ENCODE peak calls at places on chromosomes 11 and 22, in ten cellular contexts. D is activated naive CD4-positive, alpha-beta T cell treated with anti-CD3 and anti-CD28 coated beads for 36 hours; U is A549; Y is T-cell; I is sciatic nerve; R is stimulated activated CD4-positive, alpha-beta T cell treated with anti-CD3 and anti-CD28 coated beads, Interleukin-1b, Interleukin-23, amount 100 ng/mL, for 1 hour; H is COR-L47; J is cardiac fibroblast; V is central memory CD8-positive, alpha-beta T cell; Q is D341Med. S is an unnamed sample.

GRCh38 chr22:24513706-24514240 is 18.6 kb downstream of the UPB1 start:
- DNase-seq in D (no peak), U (no peak), Y (no peak), I (no peak), R (no peak), H (no peak), J (no peak), V (no peak), Q (peak), S (no peak)

GRCh38 chr22:46731246-46732040 is 6.6 kb downstream of the CERK start:
- DNase-seq in D (no peak), U (no peak), Y (no peak), I (no peak), R (no peak), H (peak), J (no peak), V (no peak), Q (no peak), S (no peak)

GRCh38 chr22:42192547-42192946 is 61.9 kb upstream of the CYP2D6 start:
- DNase-seq in D (no peak), U (no peak), Y (no peak), I (no peak), R (no peak), H (no peak), J (no peak), V (no peak), Q (no peak), S (no peak)

GRCh38 chr11:1639666-1640065 is 10.1 kb downstream of the KRTAP5-5 start:
- DNase-seq in D (no peak), U (no peak), Y (no peak), I (no peak), R (no peak), H (no peak), J (no peak), V (no peak), Q (no peak), S (no peak)

GRCh38 chr11:98137437-98137836 is 883.3 kb upstream of the CNTN5 start:
- DNase-seq in D (no peak), U (no peak), Y (no peak), I (no peak), R (no peak), H (no peak), J (peak), V (no peak), Q (no peak), S (no peak)

GRCh38 chr11:66289548-66290331 is 797 bp upstream of the YIF1A start:
- DNase-seq in D (peak), U (no peak), Y (peak), I (peak), R (peak), H (peak), J (no peak), V (no peak), Q (no peak), S (peak)

GRCh38 chr22:30767656-30768055 is 73.0 kb downstream of the OSBP2 start:
- DNase-seq in D (no peak), U (no peak), Y (no peak), I (no peak), R (no peak), H (no peak), J (no peak), V (no peak), Q (no peak), S (no peak)

GRCh38 chr11:11987503-11988022 is 20.9 kb downstream of the DKK3 start:
- DNase-seq in D (no peak), U (peak), Y (no peak), I (no peak), R (no peak), H (no peak), J (peak), V (no peak), Q (no peak), S (no peak)

GRCh38 chr11:86559311-86559945 is 113.0 kb downstream of the ME3 start:
- DNase-seq in D (no peak), U (no peak), Y (no peak), I (no peak), R (no peak), H (no peak), J (peak), V (no peak), Q (no peak), S (no peak)